ENCODE peak calls at places on chromosomes 12 and 14, in seven cellular contexts. Z is heart left ventricle, Y is MM.1S, K is A549, U is BE2C, B is cardiac muscle cell, C is hepatocyte. A is an unnamed sample. For H3K4me1, the result is how much of the 10 kb centered on the place peaks cover.

GRCh38 chr12:64187370-64187769 is 34.7 kb downstream of the KICS2 start:
- DNase-seq in Z (no peak), Y (no peak), K (no peak), U (no peak), B (peak), C (no peak), A (no peak)

GRCh38 chr12:68175566-68176033 is 16.1 kb upstream of the IFNG start:
- DNase-seq in Z (no peak), Y (peak), K (no peak), U (no peak), B (no peak), C (no peak), A (no peak)

GRCh38 chr12:94795520-94795919 is 145.2 kb upstream of the TMCC3 start:
- DNase-seq in Z (no peak), Y (no peak), K (peak), U (no peak), B (peak), C (peak), A (peak)

GRCh38 chr12:19474147-19474546 is 34.9 kb downstream of the AEBP2 start:
- DNase-seq in Z (no peak), Y (no peak), K (no peak), U (no peak), B (peak), C (no peak), A (no peak)

GRCh38 chr14:70585221-70585620 is 15.2 kb downstream of the MED6 start:
- DNase-seq in Z (no peak), Y (no peak), K (no peak), U (no peak), B (peak), C (no peak), A (peak)

GRCh38 chr12:71935594-71935993 is 3.1 kb upstream of the TPH2 start:
- DNase-seq in Z (no peak), Y (no peak), K (no peak), U (no peak), B (no peak), C (no peak), A (no peak)

GRCh38 chr14:66758031-66758613 is 250.2 kb downstream of the GPHN start:
- DNase-seq in Z (no peak), Y (no peak), K (no peak), U (no peak), B (no peak), C (no peak), A (peak)

GRCh38 chr12:47277972-47278448 is 198.3 kb upstream of the AMIGO2 start:
- DNase-seq in Z (no peak), Y (no peak), K (peak), U (no peak), B (peak), C (peak), A (no peak)

GRCh38 chr14:104895786-104896642 is 28.7 kb upstream of the PLD4 start:
- DNase-seq in Z (peak), Y (no peak), K (no peak), U (peak), B (no peak), C (peak), A (no peak)

GRCh38 chr14:32597771-32598170 is 268.7 kb downstream of the AKAP6 start:
- DNase-seq in Z (no peak), Y (no peak), K (no peak), U (no peak), B (no peak), C (no peak), A (no peak)

GRCh38 chr14:101125313-101125712 is 221.8 kb upstream of the RTL1 start:
- DNase-seq in Z (no peak), Y (no peak), K (no peak), U (peak), B (no peak), C (no peak), A (no peak)

GRCh38 chr12:111842556-111843396 is 748 bp downstream of the MAPKAPK5 start:
- DNase-seq in Z (no peak), Y (peak), K (peak), U (peak), B (peak), C (peak), A (peak)

GRCh38 chr14:32985881-32986280 is 47.2 kb downstream of the NPAS3 start:
- DNase-seq in Z (peak), Y (no peak), K (no peak), U (no peak), B (peak), C (no peak), A (no peak)

GRCh38 chr12:45415393-45415817 is 199.5 kb downstream of the ANO6 start:
- DNase-seq in Z (peak), Y (no peak), K (peak), U (peak), B (peak), C (peak), A (peak)

GRCh38 chr14:21846227-21846885 is 172.7 kb upstream of the OR4E1 start:
- DNase-seq in Z (no peak), Y (peak), K (no peak), U (peak), B (peak), C (peak), A (peak)

GRCh38 chr14:22414876-22415632 is 174.0 kb downstream of the DAD1 start:
- DNase-seq in Z (no peak), Y (no peak), K (no peak), U (no peak), B (no peak), C (no peak), A (no peak)

GRCh38 chr12:84793558-84794367 is 118.8 kb downstream of the SLC6A15 start:
- DNase-seq in Z (no peak), Y (no peak), K (no peak), U (no peak), B (no peak), C (no peak), A (no peak)

GRCh38 chr14:82999802-83000201 is 1466.1 kb upstream of the SEL1L start:
- DNase-seq in Z (no peak), Y (no peak), K (no peak), U (no peak), B (no peak), C (no peak), A (no peak)

GRCh38 chr12:62711626-62712305 is 223.2 kb downstream of the PPM1H start:
- DNase-seq in Z (no peak), Y (no peak), K (no peak), U (no peak), B (no peak), C (no peak), A (no peak)

GRCh38 chr14:61659582-61659981 is 35.7 kb upstream of the HIF1A start:
- DNase-seq in Z (no peak), Y (no peak), K (no peak), U (no peak), B (peak), C (no peak), A (no peak)

GRCh38 chr12:6268484-6269157 is 41.9 kb upstream of the PLEKHG6 start:
- DNase-seq in Z (no peak), Y (no peak), K (no peak), U (no peak), B (no peak), C (no peak), A (no peak)

DNA sequence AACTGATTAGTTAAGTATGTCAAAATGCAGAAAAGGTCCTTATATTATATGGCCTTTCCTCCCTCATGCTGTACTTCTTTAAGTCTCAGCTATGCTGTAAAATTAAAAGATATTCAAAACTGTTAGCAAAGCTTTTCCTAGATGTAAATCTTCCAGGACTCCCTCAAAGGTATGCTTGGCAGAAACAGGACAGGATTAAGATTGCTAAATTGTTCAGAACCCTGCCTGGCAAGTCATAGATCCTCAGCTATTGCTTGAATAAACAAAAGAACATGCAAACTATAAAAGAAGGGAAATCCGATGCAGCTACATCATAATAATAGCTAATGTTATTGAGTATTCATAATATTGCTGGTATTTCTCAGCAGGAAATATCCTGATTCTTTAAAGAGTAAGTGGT is 322.6 kb downstream of the CCDC91 start:
- DNase-seq in Z (no peak), Y (no peak), K (no peak), U (no peak), B (no peak), C (no peak), A (no peak)
- TF ChIP-seq CTCF in Z (no peak), Y (no peak), K (no peak), U (no peak), B (no peak), C (no peak), A (no peak)

GRCh38 chr12:56636675-56637540 is 6.8 kb upstream of the BAZ2A start:
- DNase-seq in Z (peak), Y (peak), K (peak), U (peak), B (peak), C (peak), A (peak)

GRCh38 chr12:56634242-56634836 is 4.2 kb upstream of the BAZ2A start:
- DNase-seq in Z (peak), Y (peak), K (peak), U (no peak), B (no peak), C (peak), A (peak)

GRCh38 chr12:56636118-56636674 is 6.1 kb upstream of the BAZ2A start:
- DNase-seq in Z (peak), Y (peak), K (peak), U (peak), B (peak), C (peak), A (peak)

GRCh38 chr12:56634837-56635538 is 4.9 kb upstream of the BAZ2A start:
- DNase-seq in Z (peak), Y (peak), K (peak), U (peak), B (peak), C (peak), A (peak)

DNA sequence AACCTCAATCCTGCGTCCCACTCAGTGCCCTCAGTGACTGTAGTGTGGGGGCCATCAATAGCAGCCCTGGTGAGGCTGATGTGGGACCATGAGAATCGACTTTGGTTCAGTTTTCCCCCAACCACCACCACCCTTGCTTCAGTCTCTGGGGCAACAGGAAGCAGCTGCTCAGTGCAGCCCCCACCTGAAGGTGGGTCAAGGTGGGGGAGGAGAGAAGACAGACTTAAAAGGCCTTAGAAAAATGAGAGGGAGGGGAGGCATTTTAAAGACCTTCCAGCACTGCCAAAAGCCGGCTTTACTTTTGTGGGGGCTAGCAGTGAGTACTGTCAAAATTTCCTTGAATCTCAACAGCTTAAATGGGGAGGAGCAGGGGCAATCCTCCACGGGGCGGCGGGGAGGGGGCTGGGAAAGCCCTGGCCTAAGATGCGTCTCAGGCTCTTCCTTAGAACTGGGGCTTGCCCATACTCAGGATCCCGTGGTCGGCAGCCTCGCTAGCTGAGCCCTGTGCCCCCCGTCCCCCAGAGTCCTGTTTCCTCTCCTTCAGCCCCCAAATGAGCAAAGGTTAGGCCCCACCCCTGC is 5.5 kb upstream of the BAZ2A start:
- DNase-seq in Z (no peak), Y (peak), K (no peak), U (no peak), B (no peak), C (no peak), A (no peak)
- H3K4me1 ChIP-seq in Z (under half), Y (under half), K (under half), U (under half), B (under half), C (under half), A (under half)

GRCh38 chr12:98646165-98646764 is 1.2 kb downstream of the APAF1 start:
- DNase-seq in Z (no peak), Y (no peak), K (no peak), U (no peak), B (peak), C (peak), A (peak)

GRCh38 chr12:98644712-98645571 is at the start of the genes APAF1 and IKBIP:
- DNase-seq in Z (peak), Y (peak), K (peak), U (peak), B (peak), C (peak), A (peak)

GRCh38 chr12:98639526-98639925 is 5.1 kb downstream of the IKBIP start:
- DNase-seq in Z (no peak), Y (no peak), K (no peak), U (no peak), B (no peak), C (no peak), A (no peak)

GRCh38 chr12:98645572-98646067 is 530 bp downstream of the APAF1 start:
- DNase-seq in Z (peak), Y (no peak), K (peak), U (no peak), B (no peak), C (peak), A (no peak)

DNA sequence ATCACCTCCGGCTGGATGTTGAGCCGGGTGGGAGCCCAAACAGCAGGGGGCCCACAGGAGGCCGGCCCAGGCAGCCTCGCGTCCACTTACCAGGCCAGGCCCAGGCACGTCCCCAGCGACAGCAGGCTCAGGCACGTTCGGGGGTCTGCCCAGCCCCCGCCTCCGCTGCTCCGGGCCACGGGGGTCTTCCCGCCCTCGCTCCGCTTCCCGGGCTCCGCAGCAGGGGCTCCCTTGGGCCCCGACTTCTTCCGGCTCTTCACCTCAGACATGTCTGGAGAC is 216 bp downstream of the IKBIP start:
- DNase-seq in Z (no peak), Y (no peak), K (no peak), U (peak), B (no peak), C (peak), A (peak)
- TF ChIP-seq CTCF in Z (peak), Y (peak), K (no peak), U (peak), B (no peak), C (peak), A (no peak)

DNA sequence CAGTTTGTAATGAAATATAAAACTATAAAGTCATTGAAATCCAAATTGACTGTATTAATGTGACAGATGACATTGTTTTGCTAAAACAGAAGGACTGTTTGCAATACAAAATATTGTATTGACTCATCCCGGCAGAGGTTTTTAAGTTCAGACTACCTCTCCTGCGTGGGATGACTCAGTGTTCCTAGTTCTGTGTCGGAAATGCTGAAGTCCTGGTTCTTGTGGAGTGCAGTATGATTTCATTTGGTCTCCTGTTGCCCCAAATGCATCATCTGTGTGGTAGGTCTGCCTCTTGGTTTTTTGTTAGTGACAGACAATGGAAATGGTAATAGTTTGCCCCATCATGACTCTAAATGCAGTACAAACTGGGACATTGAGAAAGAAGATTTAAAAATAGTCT is 27.8 kb downstream of the PELI2 start:
- DNase-seq in Z (no peak), Y (no peak), K (no peak), U (no peak), B (peak), C (no peak), A (no peak)
- H3K4me1 ChIP-seq in Z (under half), Y (under half), K (under half), U (under half), B (under half), C (under half), A (under half)

DNA sequence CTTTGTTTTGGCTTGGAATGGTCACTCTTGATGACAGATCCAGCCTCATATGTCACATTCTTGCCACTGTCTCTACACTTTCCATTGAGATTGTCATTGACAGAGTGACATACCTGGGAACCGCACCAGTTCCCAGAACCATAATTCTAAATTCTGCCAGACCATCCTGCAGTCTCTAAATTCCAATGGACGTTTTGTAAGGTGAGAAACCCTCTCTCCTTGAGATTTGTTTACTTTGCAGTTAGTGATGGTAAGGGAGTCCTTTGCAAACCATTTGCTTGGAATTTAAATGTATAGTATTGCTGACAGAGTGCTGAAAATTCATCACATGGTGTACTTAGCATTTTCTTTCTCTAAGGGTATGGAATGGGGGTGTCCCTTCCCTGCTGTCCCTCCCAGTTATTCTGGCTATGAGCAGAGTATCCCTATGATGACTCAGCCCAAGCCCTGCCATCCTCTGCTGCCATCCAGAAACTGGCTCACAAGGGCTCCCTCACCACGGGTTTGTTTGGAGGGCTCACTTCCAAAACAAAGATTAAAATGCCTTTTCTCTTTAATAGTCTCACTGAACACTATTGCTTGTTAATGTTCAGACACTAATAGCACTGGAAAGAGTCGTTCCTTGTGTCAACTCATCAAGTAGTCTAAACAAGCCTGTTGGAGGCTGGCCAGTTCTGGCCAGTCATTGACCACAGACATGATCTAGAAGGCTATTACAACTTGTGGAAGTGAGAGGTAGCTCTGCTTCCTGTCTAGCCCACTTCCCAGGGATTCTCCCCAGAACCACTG is 129.0 kb upstream of the HMGA2 start:
- DNase-seq in Z (peak), Y (no peak), K (peak), U (no peak), B (peak), C (peak), A (no peak)
- TF ChIP-seq CTCF in Z (no peak), Y (no peak), K (no peak), U (no peak), B (no peak), C (no peak), A (no peak)

GRCh38 chr12:110776410-110776809 is 33.7 kb upstream of the PPP1CC start:
- DNase-seq in Z (no peak), Y (peak), K (no peak), U (no peak), B (no peak), C (no peak), A (no peak)
- H3K4me1 ChIP-seq in Z (under half), Y (under half), K (under half), U (under half), B (under half), C (under half), A (under half)

GRCh38 chr12:42325776-42326465 is at the start of the genes PPHLN1 and ZCRB1:
- DNase-seq in Z (peak), Y (peak), K (peak), U (peak), B (peak), C (peak), A (peak)
- TF ChIP-seq CTCF in Z (no peak), Y (no peak), K (no peak), U (no peak), B (no peak), C (no peak), A (no peak)

GRCh38 chr12:120259418-120260202 is 5.9 kb downstream of the PXN start:
- DNase-seq in Z (no peak), Y (no peak), K (no peak), U (no peak), B (peak), C (no peak), A (no peak)
- H3K4me1 ChIP-seq in Z (half or more), Y (under half), K (half or more), U (under half), B (under half), C (under half), A (under half)

DNA sequence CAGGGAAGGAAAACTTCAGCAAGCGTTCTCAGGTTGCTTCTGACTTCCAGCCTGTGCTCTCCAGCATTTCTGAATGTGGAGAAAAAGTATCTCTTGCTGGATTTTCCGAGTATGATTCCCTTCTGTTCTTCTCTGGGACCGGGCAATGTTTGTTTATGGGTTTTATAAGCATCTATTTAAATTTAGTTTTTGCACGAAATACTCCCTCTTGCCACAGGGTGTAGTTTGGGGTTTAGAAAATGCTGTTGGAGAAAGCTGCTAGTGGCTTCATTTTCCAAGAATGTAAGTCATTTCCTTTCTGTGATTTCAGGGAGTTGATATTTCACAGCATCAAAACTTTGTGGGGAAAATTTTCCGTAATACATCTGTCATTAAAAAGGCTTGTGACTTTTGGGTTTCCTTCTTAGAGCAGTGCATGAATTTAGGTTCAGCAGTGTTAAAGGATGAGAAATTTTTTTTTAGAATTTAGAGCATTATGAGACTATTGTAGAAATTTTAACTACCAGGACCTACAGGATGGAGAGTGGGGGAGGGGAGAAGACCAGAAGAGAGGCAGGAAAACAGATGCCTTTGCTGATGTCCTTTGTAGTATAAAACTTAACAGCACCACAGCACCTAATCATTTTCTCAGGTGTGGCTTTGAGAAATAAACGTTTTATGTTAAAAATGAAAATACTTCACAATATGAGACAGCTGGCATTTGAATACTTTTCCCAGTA is 1.5 kb downstream of the FRMD6 start:
- DNase-seq in Z (no peak), Y (peak), K (peak), U (no peak), B (peak), C (peak), A (peak)
- TF ChIP-seq CTCF in Z (peak), Y (peak), K (peak), U (peak), B (peak), C (peak), A (peak)

A was measured in Caco-2.